ENCODE peak calls at places on chromosome 19, in seven cellular contexts. Z is fibroblast of lung, L is WTC11, G is A549, Q is uterus, T is Calu3, K is cardiac fibroblast. F is an unnamed sample.

GRCh38 chr19:13830761-13831481 is 35.7 kb downstream of the ZSWIM4 start:
- DNase-seq in K (no peak), G (no peak), Z (no peak), T (no peak), Q (peak), L (no peak), F (no peak)

GRCh38 chr19:16012552-16012951 is 63.7 kb upstream of the TPM4 start:
- DNase-seq in Z (no peak), G (no peak), L (no peak), Q (no peak), T (no peak), K (no peak), F (no peak)

GRCh38 chr19:55257461-55258411 is 1.1 kb downstream of the PPP6R1 start:
- DNase-seq in Q (no peak), L (no peak), T (no peak), Z (no peak), G (no peak), K (no peak), F (no peak)

GRCh38 chr19:49408816-49409440 is 14.3 kb downstream of the PTH2 start:
- DNase-seq in Z (peak), K (no peak), G (no peak), L (no peak), Q (no peak), T (no peak), F (no peak)

GRCh38 chr19:46861691-46862503 is 1.1 kb downstream of the ARHGAP35 start:
- DNase-seq in T (peak), Z (no peak), Q (peak), K (peak), L (peak), G (no peak), F (no peak)

GRCh38 chr19:50728084-50728737 is 5.0 kb downstream of the CLEC11A start:
- DNase-seq in K (peak), Q (peak), G (no peak), L (peak), T (no peak), Z (peak), F (peak)

GRCh38 chr19:54160182-54160811 is 776 bp upstream of the LENG1 start:
- DNase-seq in T (no peak), L (no peak), K (peak), Z (peak), Q (no peak), G (peak), F (no peak)

GRCh38 chr19:45754323-45754722 is 14.7 kb downstream of the SIX5 start:
- DNase-seq in T (no peak), K (no peak), G (no peak), Q (no peak), L (no peak), Z (no peak), F (no peak)

GRCh38 chr19:35613574-35613973 is 1.0 kb downstream of the HAUS5 start:
- DNase-seq in L (no peak), G (no peak), Z (no peak), K (no peak), T (no peak), Q (no peak), F (no peak)

GRCh38 chr19:20969898-20970297 is 46.8 kb downstream of the ZNF85 start:
- DNase-seq in G (no peak), K (no peak), L (no peak), Z (no peak), T (no peak), Q (no peak), F (no peak)

GRCh38 chr19:34288381-34288780 is 34.0 kb downstream of the GARRE1 start:
- DNase-seq in T (no peak), G (no peak), L (no peak), K (no peak), Q (no peak), Z (no peak), F (no peak)

GRCh38 chr19:38023245-38023644 is 116.2 kb downstream of the SIPA1L3 start:
- DNase-seq in Z (peak), Q (no peak), T (no peak), L (no peak), G (no peak), K (peak), F (no peak)

GRCh38 chr19:29680447-29680846 is 15.2 kb downstream of the PLEKHF1 start:
- DNase-seq in T (no peak), Z (no peak), K (no peak), Q (no peak), G (no peak), L (no peak), F (no peak)

GRCh38 chr19:19146865-19147264 is 8.6 kb upstream of the TMEM161A start:
- DNase-seq in T (no peak), Q (no peak), K (no peak), Z (no peak), L (no peak), G (no peak), F (no peak)

GRCh38 chr19:52778811-52779210 is 7.8 kb downstream of the ZNF600 start:
- DNase-seq in G (no peak), Z (no peak), Q (no peak), L (no peak), T (no peak), K (no peak), F (no peak)

GRCh38 chr19:42132030-42132628 is at the start of gene POU2F2:
- DNase-seq in Q (no peak), L (peak), T (no peak), K (no peak), Z (no peak), G (no peak), F (no peak)

GRCh38 chr19:57664269-57665127 is 4.2 kb upstream of the ZSCAN4 start:
- DNase-seq in L (peak), Z (peak), G (peak), T (peak), Q (peak), K (peak), F (no peak)

GRCh38 chr19:42178791-42179500 is 38.5 kb downstream of the DEDD2 start:
- DNase-seq in G (peak), K (no peak), T (peak), L (peak), Q (no peak), Z (no peak), F (no peak)

GRCh38 chr19:14090509-14091085 is at the start of gene SAMD1:
- DNase-seq in K (peak), Q (peak), Z (peak), T (no peak), L (peak), G (peak), F (peak)

DNA sequence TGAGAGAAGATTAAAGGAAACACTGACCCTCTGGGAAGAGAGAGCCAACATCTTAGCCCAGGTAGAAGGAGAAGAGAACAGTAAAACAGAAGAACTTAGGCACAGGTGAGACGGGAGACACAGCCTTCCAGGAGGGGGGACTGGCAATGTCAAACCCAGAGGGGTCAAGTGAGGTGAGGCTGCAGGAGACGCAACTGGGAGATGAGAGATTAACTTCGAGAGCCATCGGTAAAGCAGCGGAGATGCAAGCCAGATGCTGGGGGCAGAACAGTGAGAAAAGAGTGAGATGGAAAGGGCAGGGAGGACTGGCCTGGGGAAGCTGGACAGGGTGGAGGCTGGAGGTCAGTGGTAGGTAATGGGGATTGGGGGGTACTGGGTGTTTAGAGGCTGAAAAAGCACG is 5.2 kb downstream of the INSR start:
- DNase-seq in T (no peak), Z (no peak), G (no peak), Q (no peak), K (no peak), L (no peak), F (no peak)
- TF ChIP-seq CTCF in T (no peak), Z (no peak), G (no peak), Q (no peak), K (no peak), L (no peak), F (no peak)

GRCh38 chr19:33220115-33220514 is 5.5 kb downstream of the SLC7A10 start:
- DNase-seq in G (no peak), L (no peak), Z (no peak), T (no peak), Q (no peak), K (no peak), F (no peak)
- TF ChIP-seq CTCF in G (no peak), L (no peak), Z (no peak), T (no peak), Q (no peak), K (no peak), F (no peak)

GRCh38 chr19:9621156-9622037 is at the start of gene ZNF561:
- DNase-seq in L (peak), G (peak), Z (peak), K (peak), T (peak), Q (peak), F (peak)
- TF ChIP-seq CTCF in L (no peak), G (no peak), Z (no peak), K (no peak), T (no peak), Q (no peak), F (no peak)

DNA sequence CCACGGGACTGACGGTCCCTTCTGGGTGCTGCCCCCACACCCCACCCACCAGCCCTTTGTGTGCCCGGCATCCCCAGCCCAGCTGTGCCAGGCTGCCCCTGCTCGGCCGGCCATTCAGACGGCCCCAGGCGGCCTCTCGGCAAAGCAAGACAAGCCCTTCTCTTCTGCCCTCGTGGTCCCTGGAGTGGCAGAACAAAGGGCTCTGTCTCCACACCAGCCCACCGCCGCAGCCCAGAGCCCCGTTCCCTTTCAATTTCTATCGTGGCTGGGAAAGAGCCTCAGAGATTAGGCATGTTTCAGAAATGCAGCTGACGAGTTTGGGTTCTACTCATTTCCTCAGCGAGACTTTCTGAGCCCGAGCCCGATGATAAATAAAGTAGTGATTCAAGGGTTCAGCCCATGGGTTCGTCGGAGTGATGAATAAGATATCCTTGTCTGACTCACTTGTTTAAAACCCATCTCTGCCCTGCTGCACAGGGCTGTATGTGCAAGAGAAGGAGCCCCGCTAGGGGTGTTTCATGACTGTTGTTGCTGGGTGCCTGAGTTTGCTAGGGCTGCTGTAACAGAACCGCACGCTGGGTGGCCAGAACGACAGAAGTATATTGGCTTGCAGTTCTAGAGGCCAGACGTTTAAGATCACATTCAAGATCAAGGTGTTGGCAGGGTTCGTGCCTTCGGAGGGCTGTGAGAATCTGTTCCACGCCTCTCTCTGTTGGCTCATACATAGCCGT is 4.3 kb downstream of the MYO9B start:
- DNase-seq in L (no peak), T (peak), K (peak), G (peak), Z (peak), Q (peak), F (peak)
- TF ChIP-seq CTCF in L (no peak), T (no peak), K (peak), G (peak), Z (peak), Q (peak), F (no peak)

GRCh38 chr19:31249217-31249616 is 100.0 kb downstream of the TSHZ3 start:
- DNase-seq in Z (no peak), G (no peak), T (no peak), L (no peak), Q (no peak), K (no peak), F (no peak)
- TF ChIP-seq CTCF in Z (no peak), G (peak), T (no peak), L (no peak), Q (no peak), K (peak), F (no peak)

DNA sequence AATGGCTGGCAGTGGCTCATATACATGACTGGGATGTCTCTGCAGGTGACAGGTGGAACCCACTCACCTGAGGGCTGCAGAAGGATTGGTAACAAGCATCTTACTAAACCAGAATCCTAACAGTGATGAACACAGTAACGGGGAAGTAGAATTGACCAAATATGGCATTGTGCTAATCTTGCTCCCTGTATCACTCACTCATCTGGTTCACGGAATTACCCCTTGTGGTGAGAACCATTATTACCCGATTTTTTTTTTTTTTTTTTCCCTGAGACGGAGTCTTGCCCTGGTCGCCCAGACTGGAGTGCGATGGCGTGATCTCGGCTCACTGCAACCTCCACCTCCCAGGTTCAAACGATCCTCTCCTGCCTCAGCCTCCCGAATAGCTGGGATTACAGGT is 69.5 kb downstream of the PTPRS start:
- DNase-seq in Z (no peak), K (no peak), Q (no peak), G (peak), T (no peak), L (no peak), F (no peak)
- TF ChIP-seq CTCF in Z (peak), K (peak), Q (no peak), G (no peak), T (no peak), L (peak), F (no peak)

GRCh38 chr19:40605201-40605971 is 4.2 kb downstream of the LTBP4 start:
- DNase-seq in L (peak), K (peak), T (peak), G (peak), Z (peak), Q (peak), F (no peak)
- TF ChIP-seq CTCF in L (no peak), K (no peak), T (no peak), G (peak), Z (no peak), Q (peak), F (no peak)

DNA sequence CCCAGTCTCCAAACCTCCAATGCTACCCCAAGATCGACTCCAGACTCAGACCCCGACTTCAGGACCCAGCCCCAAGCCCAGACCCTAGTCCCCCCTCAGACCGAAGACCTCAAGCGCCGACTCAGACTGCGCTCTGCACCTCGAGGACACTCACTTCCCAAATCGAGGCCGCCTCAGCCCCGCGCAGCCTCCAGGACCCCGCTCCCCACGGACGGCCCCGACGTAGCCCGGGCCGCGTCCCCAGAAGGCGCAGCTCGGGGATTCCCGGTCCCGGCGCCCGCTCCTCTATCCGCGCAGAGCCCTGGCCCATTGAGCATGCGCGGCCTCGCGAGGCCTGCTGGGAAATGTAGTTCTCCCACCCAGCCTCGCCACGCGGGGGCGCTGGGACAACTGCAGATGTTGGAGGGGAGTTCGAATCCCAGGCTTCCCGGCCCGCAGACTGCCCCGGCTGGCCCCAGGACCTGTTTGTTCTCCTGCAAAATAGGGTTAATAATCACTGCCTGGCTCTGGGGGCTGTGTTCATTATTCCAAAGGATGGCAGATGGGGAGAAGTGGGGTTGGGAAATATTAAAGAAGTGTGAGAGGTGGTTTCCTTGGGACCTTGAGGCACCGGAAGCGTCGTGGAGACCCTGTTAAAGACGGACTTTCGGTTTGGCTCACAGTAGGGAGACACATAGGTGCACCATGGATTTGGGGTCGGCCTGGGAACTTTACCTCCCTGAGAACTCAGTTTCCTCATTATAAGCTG is at the start of gene APBA3:
- DNase-seq in Z (peak), Q (peak), K (peak), T (peak), L (peak), G (peak), F (peak)
- TF ChIP-seq CTCF in Z (peak), Q (peak), K (peak), T (peak), L (peak), G (peak), F (no peak)